ENCODE peak calls at places on chromosomes 2 and 18, in seven cellular contexts. R is T-helper 2 cell; D is stimulated activated CD8-positive, alpha-beta memory T cell treated with anti-CD3 and anti-CD28 coated beads, Interleukin-7, amount 100 ng/mL, for 24 hours; L is DND-41; C is CMK; K is stimulated activated naive B cell treated with anti-CD40 and anti-IgM and Interleukin-4, amounts not matched to agents 10 μg/mL and 1 μg/mL and 100 μg/mL, for 72 hours; X is WERI-Rb-1. B is an unnamed sample.

GRCh38 chr18:56152547-56152946 is 485.8 kb downstream of the TXNL1 start:
- DNase-seq in R (no peak), D (no peak), L (no peak), C (no peak), K (no peak), X (no peak), B (no peak)

GRCh38 chr18:76475450-76476203 is 19.4 kb downstream of the ZNF516 start:
- DNase-seq in R (no peak), D (no peak), L (no peak), C (no peak), K (no peak), X (no peak), B (no peak)

GRCh38 chr18:21857871-21858270 is 117.3 kb downstream of the MIB1 start:
- DNase-seq in R (no peak), D (no peak), L (no peak), C (no peak), K (no peak), X (no peak), B (no peak)

GRCh38 chr2:181308731-181309130 is 148.5 kb upstream of the ITGA4 start:
- DNase-seq in R (no peak), D (no peak), L (no peak), C (no peak), K (no peak), X (no peak), B (no peak)

GRCh38 chr2:240916571-240917008 is 10.5 kb downstream of the CROCC2 start:
- DNase-seq in R (no peak), D (no peak), L (no peak), C (no peak), K (no peak), X (no peak), B (peak)

GRCh38 chr2:226758886-226759660 is 40.5 kb downstream of the IRS1 start:
- DNase-seq in R (no peak), D (no peak), L (no peak), C (no peak), K (no peak), X (no peak), B (peak)

GRCh38 chr2:144515694-144516416 is 4.1 kb downstream of the ZEB2 start:
- DNase-seq in R (peak), D (no peak), L (peak), C (no peak), K (no peak), X (no peak), B (no peak)

GRCh38 chr2:24818721-24819167 is 25.5 kb downstream of the CENPO start:
- DNase-seq in R (no peak), D (no peak), L (peak), C (no peak), K (no peak), X (no peak), B (no peak)

GRCh38 chr2:201151127-201152074 is 31.5 kb upstream of the CASP10 start:
- DNase-seq in R (no peak), D (no peak), L (no peak), C (no peak), K (no peak), X (no peak), B (peak)

GRCh38 chr2:45946023-45946422 is 294.5 kb downstream of the PRKCE start:
- DNase-seq in R (no peak), D (no peak), L (no peak), C (no peak), K (no peak), X (no peak), B (peak)

GRCh38 chr18:63708650-63709049 is 5.9 kb downstream of the SERPINB11 start:
- DNase-seq in R (no peak), D (no peak), L (no peak), C (no peak), K (no peak), X (no peak), B (peak)

GRCh38 chr2:224147174-224147573 is 108.1 kb upstream of the SERPINE2 start:
- DNase-seq in R (no peak), D (no peak), L (no peak), C (no peak), K (no peak), X (no peak), B (peak)

GRCh38 chr2:161312996-161313395 is 4.8 kb downstream of the PSMD14 start:
- DNase-seq in R (no peak), D (no peak), L (no peak), C (no peak), K (no peak), X (no peak), B (no peak)

GRCh38 chr2:110099471-110100225 is 16.0 kb downstream of the MALL start:
- DNase-seq in R (no peak), D (no peak), L (no peak), C (no peak), K (no peak), X (no peak), B (no peak)

GRCh38 chr2:71945133-71945959 is 202.3 kb downstream of the CYP26B1 start:
- DNase-seq in R (no peak), D (no peak), L (no peak), C (no peak), K (no peak), X (peak), B (no peak)

GRCh38 chr2:11914455-11914854 is 168.0 kb downstream of the LPIN1 start:
- DNase-seq in R (no peak), D (no peak), L (no peak), C (no peak), K (no peak), X (no peak), B (no peak)

GRCh38 chr2:178279142-178279541 is 84.8 kb downstream of the OSBPL6 start:
- DNase-seq in R (no peak), D (no peak), L (no peak), C (no peak), K (no peak), X (no peak), B (no peak)

GRCh38 chr2:61135510-61135909 is 26.5 kb upstream of the C2orf74 start:
- DNase-seq in R (no peak), D (no peak), L (no peak), C (peak), K (no peak), X (no peak), B (peak)

GRCh38 chr18:9771261-9771976 is 63.3 kb downstream of the RAB31 start:
- DNase-seq in R (no peak), D (peak), L (peak), C (no peak), K (peak), X (peak), B (peak)

GRCh38 chr2:14907014-14907612 is 274.6 kb downstream of the LRATD1 start:
- DNase-seq in R (no peak), D (no peak), L (no peak), C (no peak), K (no peak), X (peak), B (no peak)

GRCh38 chr18:12579775-12580174 is 78.1 kb downstream of the SPIRE1 start:
- DNase-seq in R (no peak), D (no peak), L (no peak), C (no peak), K (no peak), X (no peak), B (no peak)

GRCh38 chr18:59238385-59238784 is 18.4 kb downstream of the GRP start:
- DNase-seq in R (no peak), D (no peak), L (no peak), C (no peak), K (no peak), X (no peak), B (no peak)

GRCh38 chr2:112312821-112313220 is 37.4 kb downstream of the ZC3H6 start:
- DNase-seq in R (no peak), D (no peak), L (no peak), C (no peak), K (no peak), X (no peak), B (no peak)

GRCh38 chr2:72139471-72139870 is 8.2 kb downstream of the CYP26B1 start:
- DNase-seq in R (no peak), D (no peak), L (no peak), C (no peak), K (no peak), X (peak), B (no peak)

GRCh38 chr2:145655366-145655765 is 1135.4 kb upstream of the ZEB2 start:
- DNase-seq in R (no peak), D (no peak), L (no peak), C (no peak), K (no peak), X (no peak), B (no peak)

GRCh38 chr2:97713296-97714083 is at the start of gene ZAP70:
- DNase-seq in R (peak), D (no peak), L (peak), C (no peak), K (no peak), X (peak), B (no peak)

GRCh38 chr2:149068996-149069888 is 30.7 kb downstream of the LYPD6B start:
- DNase-seq in R (peak), D (no peak), L (peak), C (no peak), K (no peak), X (no peak), B (peak)

GRCh38 chr18:73924316-73924715 is 223.3 kb downstream of the FBXO15 start:
- DNase-seq in R (no peak), D (no peak), L (no peak), C (no peak), K (no peak), X (no peak), B (no peak)

GRCh38 chr2:62320657-62321357 is 124.9 kb downstream of the B3GNT2 start:
- DNase-seq in R (no peak), D (no peak), L (no peak), C (no peak), K (no peak), X (no peak), B (no peak)

GRCh38 chr2:46818141-46818552 is 97.5 kb downstream of the MCFD2 start:
- DNase-seq in R (no peak), D (no peak), L (no peak), C (no peak), K (no peak), X (no peak), B (no peak)

GRCh38 chr2:73116182-73116960 is 3.6 kb upstream of the RAB11FIP5 start:
- DNase-seq in R (no peak), D (no peak), L (no peak), C (no peak), K (no peak), X (no peak), B (no peak)

GRCh38 chr2:138423198-138423597 is 78.4 kb upstream of the SPOPL start:
- DNase-seq in R (no peak), D (no peak), L (no peak), C (no peak), K (no peak), X (no peak), B (no peak)

GRCh38 chr2:72940786-72941185 is 23.5 kb downstream of the EMX1 start:
- DNase-seq in R (no peak), D (no peak), L (no peak), C (no peak), K (no peak), X (no peak), B (peak)

B was measured in hepatic stellate cell.